ENCODE peak calls at places on chromosomes 5 and 9, in eight cellular contexts. W is HepG2, F is upper lobe of left lung, G is K562, P is GM12878, A is Panc1, J is HCT116, I is GM23338. V is an unnamed sample.

GRCh38 chr9:134671341-134672113 is 29.9 kb downstream of the COL5A1 start:
- ATAC-seq in G (no peak), F (no peak), A (no peak), W (no peak), J (no peak), P (no peak), I (no peak), V (no peak)

GRCh38 chr5:107979900-107980299 is 309.2 kb upstream of the EFNA5 start:
- ATAC-seq in G (no peak), P (peak), W (no peak), J (no peak), F (no peak), I (no peak), A (no peak), V (no peak)

GRCh38 chr5:59317772-59318205 is 575.7 kb downstream of the PDE4D start:
- ATAC-seq in F (no peak), J (no peak), I (no peak), W (no peak), A (peak), G (no peak), P (no peak), V (no peak)

GRCh38 chr9:7507539-7508251 is 291.9 kb downstream of the DMAC1 start:
- ATAC-seq in P (no peak), A (no peak), I (no peak), J (no peak), W (no peak), F (no peak), G (no peak), V (no peak)

GRCh38 chr9:18141681-18142080 is 332.3 kb upstream of the ADAMTSL1 start:
- ATAC-seq in J (no peak), P (no peak), I (no peak), W (no peak), F (peak), G (no peak), A (no peak), V (no peak)

GRCh38 chr5:158436271-158437065 is 577.5 kb upstream of the CLINT1 start:
- ATAC-seq in P (peak), I (no peak), W (no peak), F (no peak), A (no peak), J (no peak), G (no peak), V (no peak)

GRCh38 chr5:159965031-159965837 is 43.7 kb upstream of the TTC1 start:
- ATAC-seq in I (peak), W (peak), P (peak), A (peak), F (peak), J (peak), G (peak), V (no peak)

GRCh38 chr5:170248172-170248571 is 15.4 kb downstream of the C5orf58 start:
- ATAC-seq in A (no peak), W (no peak), F (no peak), P (no peak), G (no peak), J (no peak), I (no peak), V (no peak)

GRCh38 chr9:95083086-95083768 is 234.3 kb downstream of the FANCC start:
- ATAC-seq in I (no peak), W (no peak), P (no peak), J (no peak), G (no peak), F (peak), A (no peak), V (no peak)

GRCh38 chr9:81656871-81657337 is 32.4 kb downstream of the TLE1 start:
- ATAC-seq in J (no peak), A (no peak), W (peak), P (no peak), G (no peak), I (no peak), F (no peak), V (no peak)

GRCh38 chr5:158874343-158874742 is 225.4 kb downstream of the EBF1 start:
- ATAC-seq in F (no peak), P (peak), G (no peak), W (no peak), J (no peak), A (no peak), I (no peak), V (no peak)

GRCh38 chr5:1949253-1949652 is 66.5 kb upstream of the IRX4 start:
- ATAC-seq in G (no peak), W (no peak), J (no peak), A (no peak), P (no peak), I (no peak), F (peak), V (no peak)

DNA sequence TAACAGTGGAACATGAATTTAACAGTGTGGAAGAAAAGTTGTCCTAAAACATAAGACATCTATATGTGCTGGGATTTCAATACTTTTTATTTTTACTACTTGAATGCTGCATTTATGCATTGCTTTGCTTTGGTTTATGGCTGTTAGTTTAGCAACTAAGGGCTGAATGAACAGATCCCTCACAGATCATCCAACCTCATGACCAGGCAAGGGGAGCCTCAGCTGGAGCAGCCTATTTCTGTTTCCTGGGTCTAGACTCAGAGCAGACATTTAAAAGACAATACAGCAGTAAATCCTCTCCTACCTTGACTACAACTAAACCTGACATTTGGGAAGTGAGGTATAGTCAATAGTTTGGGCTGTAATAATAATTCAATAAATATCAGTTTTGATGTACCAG is 163.3 kb downstream of the AUH start:
- ATAC-seq in W (no peak), A (no peak), P (no peak), F (no peak), G (no peak), J (no peak), I (peak), V (no peak)
- H3K4me3 ChIP-seq in W (no peak), A (no peak), P (no peak), F (no peak), G (no peak), J (no peak), I (no peak), V (no peak)

GRCh38 chr9:16727452-16728127 is 142.9 kb downstream of the BNC2 start:
- ATAC-seq in J (no peak), A (peak), I (peak), F (no peak), P (peak), G (no peak), W (no peak), V (peak)

GRCh38 chr9:16726023-16726422 is 144.4 kb downstream of the BNC2 start:
- ATAC-seq in P (peak), F (no peak), A (no peak), G (no peak), J (no peak), W (no peak), I (peak), V (no peak)

GRCh38 chr9:16725066-16725465 is 145.4 kb downstream of the BNC2 start:
- ATAC-seq in F (no peak), J (no peak), P (no peak), I (no peak), W (no peak), A (no peak), G (no peak), V (no peak)

GRCh38 chr9:16728128-16728505 is 142.4 kb downstream of the BNC2 start:
- ATAC-seq in W (no peak), A (peak), G (no peak), F (no peak), J (no peak), I (no peak), P (peak), V (no peak)

DNA sequence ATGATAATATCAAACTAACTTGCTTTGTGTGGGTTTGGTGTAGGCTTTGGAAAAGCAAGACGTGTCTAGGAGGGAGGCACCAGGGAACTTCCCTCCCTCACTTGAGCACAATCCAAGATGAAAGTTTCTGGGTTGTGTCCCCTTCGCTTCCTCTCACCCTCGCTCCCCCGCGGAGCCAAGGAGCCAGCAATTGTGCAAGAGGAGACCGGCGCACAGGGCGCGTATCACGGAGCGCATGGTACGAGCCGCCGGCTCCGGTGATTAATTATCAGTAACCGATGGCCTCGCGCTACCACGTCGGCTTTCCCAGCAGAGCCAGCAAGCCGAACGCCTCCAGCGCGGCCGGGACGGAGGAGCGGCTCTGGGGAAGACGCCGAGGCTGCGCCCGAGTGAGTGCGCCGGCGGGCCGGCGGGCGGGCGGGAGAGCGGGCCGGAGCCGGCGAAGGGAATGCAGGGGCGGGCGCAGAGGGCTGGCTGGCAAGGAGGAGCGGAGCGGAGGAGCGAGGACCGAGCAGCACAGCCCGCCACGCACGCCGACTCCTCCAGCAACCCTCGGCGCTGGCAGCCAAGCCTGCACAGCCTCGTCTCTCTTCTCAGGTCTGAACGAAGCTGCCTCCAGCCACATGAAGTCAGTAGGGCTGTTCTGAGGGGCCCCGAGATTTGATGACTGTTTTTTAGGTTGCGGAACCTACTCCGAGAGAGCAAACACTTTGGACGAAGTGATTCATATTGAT is 143.6 kb downstream of the BNC2 start:
- ATAC-seq in F (peak), P (peak), J (no peak), A (peak), W (peak), I (peak), G (no peak), V (peak)
- TF ChIP-seq POLR2AphosphoS5 in F (peak), P (no peak), J (no peak), A (no peak), W (no peak), I (peak), G (no peak), V (peak)

GRCh38 chr9:34522091-34522887 is 501 bp downstream of the ENHO start:
- ATAC-seq in F (no peak), P (no peak), A (peak), I (peak), J (no peak), W (peak), G (no peak), V (peak)
- H3K4me3 ChIP-seq in F (peak), P (no peak), A (peak), I (peak), J (peak), W (peak), G (no peak), V (peak)

GRCh38 chr5:178126556-178126955 is 4.3 kb upstream of the RMND5B start:
- ATAC-seq in A (no peak), I (peak), W (no peak), P (no peak), J (no peak), F (no peak), G (no peak), V (no peak)
- TF ChIP-seq POLR2AphosphoS5 in A (no peak), I (peak), W (no peak), P (no peak), J (no peak), F (no peak), G (no peak), V (no peak)

V was measured in gastroesophageal sphincter.